ENCODE peak calls at places on chromosomes 6 and 20, in four cellular contexts. One of them, this sample, is unnamed.

GRCh38 chr20:37243937-37244571 is 17.6 kb downstream of the GHRH start:
- DNase-seq in HepG2: no peak
- DNase-seq in choroid plexus epithelial cell: peak
- DNase-seq in neural progenitor cell: no peak
- DNase-seq in this sample: no peak

GRCh38 chr6:45631396-45631795 is 253.7 kb upstream of the SUPT3H start:
- DNase-seq in neural progenitor cell: no peak
- DNase-seq in choroid plexus epithelial cell: no peak
- DNase-seq in HepG2: no peak
- DNase-seq in this sample: no peak

GRCh38 chr20:46631212-46631869 is 19.9 kb downstream of the SLC13A3 start:
- DNase-seq in HepG2: peak
- DNase-seq in choroid plexus epithelial cell: peak
- DNase-seq in neural progenitor cell: peak
- DNase-seq in this sample: peak

GRCh38 chr6:11251553-11252358 is 19.3 kb upstream of the NEDD9 start:
- DNase-seq in neural progenitor cell: no peak
- DNase-seq in choroid plexus epithelial cell: peak
- DNase-seq in HepG2: peak
- DNase-seq in this sample: no peak

GRCh38 chr20:235891-236290 is 8.8 kb downstream of the DEFB129 start:
- DNase-seq in HepG2: no peak
- DNase-seq in choroid plexus epithelial cell: peak
- DNase-seq in neural progenitor cell: peak
- DNase-seq in this sample: no peak

GRCh38 chr20:16106191-16106849 is 466.9 kb downstream of the KIF16B start:
- DNase-seq in neural progenitor cell: no peak
- DNase-seq in choroid plexus epithelial cell: no peak
- DNase-seq in HepG2: peak
- DNase-seq in this sample: no peak

GRCh38 chr20:2692036-2692885 is at the start of gene EBF4:
- DNase-seq in HepG2: no peak
- DNase-seq in neural progenitor cell: peak
- DNase-seq in choroid plexus epithelial cell: peak
- DNase-seq in this sample: peak

GRCh38 chr6:109853426-109853825 is 124.7 kb upstream of the GPR6 start:
- DNase-seq in HepG2: no peak
- DNase-seq in choroid plexus epithelial cell: no peak
- DNase-seq in neural progenitor cell: no peak
- DNase-seq in this sample: peak

GRCh38 chr6:41522780-41523548 is 23.2 kb upstream of the FOXP4 start:
- DNase-seq in choroid plexus epithelial cell: no peak
- DNase-seq in neural progenitor cell: no peak
- DNase-seq in HepG2: no peak
- DNase-seq in this sample: no peak

GRCh38 chr6:57301755-57302154 is 15.7 kb upstream of the PRIM2 start:
- DNase-seq in neural progenitor cell: no peak
- DNase-seq in HepG2: no peak
- DNase-seq in choroid plexus epithelial cell: no peak
- DNase-seq in this sample: no peak

GRCh38 chr6:17635568-17635967 is 35.5 kb downstream of the FAM8A1 start:
- DNase-seq in HepG2: no peak
- DNase-seq in neural progenitor cell: no peak
- DNase-seq in choroid plexus epithelial cell: no peak
- DNase-seq in this sample: no peak

GRCh38 chr6:49550413-49551125 is at the start of gene C6orf141:
- DNase-seq in HepG2: no peak
- DNase-seq in choroid plexus epithelial cell: peak
- DNase-seq in neural progenitor cell: peak
- DNase-seq in this sample: peak

GRCh38 chr20:48816282-48816860 is 11.4 kb downstream of the PREX1 start:
- DNase-seq in HepG2: no peak
- DNase-seq in neural progenitor cell: no peak
- DNase-seq in choroid plexus epithelial cell: no peak
- DNase-seq in this sample: no peak

GRCh38 chr6:3956054-3956453 is 106.9 kb downstream of the FAM50B start:
- DNase-seq in HepG2: peak
- DNase-seq in choroid plexus epithelial cell: no peak
- DNase-seq in neural progenitor cell: no peak
- DNase-seq in this sample: no peak

GRCh38 chr6:26249959-26250805 is 114.8 kb upstream of the BTN3A2 start:
- DNase-seq in neural progenitor cell: peak
- DNase-seq in HepG2: peak
- DNase-seq in choroid plexus epithelial cell: peak
- DNase-seq in this sample: no peak

GRCh38 chr6:132730560-132730959 is 16.7 kb upstream of the VNN1 start:
- DNase-seq in neural progenitor cell: no peak
- DNase-seq in choroid plexus epithelial cell: peak
- DNase-seq in HepG2: no peak
- DNase-seq in this sample: no peak

GRCh38 chr20:35511814-35512420 is 17.5 kb downstream of the C20orf173 start:
- DNase-seq in HepG2: peak
- DNase-seq in neural progenitor cell: peak
- DNase-seq in choroid plexus epithelial cell: peak
- DNase-seq in this sample: peak

GRCh38 chr20:7010584-7010983 is 243.1 kb downstream of the BMP2 start:
- DNase-seq in neural progenitor cell: no peak
- DNase-seq in HepG2: no peak
- DNase-seq in choroid plexus epithelial cell: peak
- DNase-seq in this sample: no peak

GRCh38 chr6:155341130-155341828 is 27.0 kb upstream of the TFB1M start:
- DNase-seq in HepG2: peak
- DNase-seq in neural progenitor cell: no peak
- DNase-seq in choroid plexus epithelial cell: peak
- DNase-seq in this sample: no peak

GRCh38 chr6:2598867-2599266 is 151.9 kb downstream of the MYLK4 start:
- DNase-seq in choroid plexus epithelial cell: no peak
- DNase-seq in HepG2: no peak
- DNase-seq in neural progenitor cell: no peak
- DNase-seq in this sample: no peak

GRCh38 chr6:5095236-5095635 is 10.1 kb downstream of the PPP1R3G start:
- DNase-seq in HepG2: no peak
- DNase-seq in neural progenitor cell: no peak
- DNase-seq in choroid plexus epithelial cell: peak
- DNase-seq in this sample: no peak

GRCh38 chr20:36579996-36580545 is 6.7 kb downstream of the TGIF2 start:
- DNase-seq in neural progenitor cell: no peak
- DNase-seq in choroid plexus epithelial cell: peak
- DNase-seq in HepG2: no peak
- DNase-seq in this sample: no peak

GRCh38 chr6:10146723-10147451 is 268.0 kb downstream of the TFAP2A start:
- DNase-seq in choroid plexus epithelial cell: peak
- DNase-seq in neural progenitor cell: peak
- DNase-seq in HepG2: peak
- DNase-seq in this sample: peak
- H3K4me3 ChIP-seq in choroid plexus epithelial cell: no peak
- H3K4me3 ChIP-seq in neural progenitor cell: peak
- H3K4me3 ChIP-seq in HepG2: peak
- H3K4me3 ChIP-seq in this sample: peak

GRCh38 chr6:106027316-106027715 is 58.8 kb upstream of the PRDM1 start:
- DNase-seq in choroid plexus epithelial cell: no peak
- DNase-seq in neural progenitor cell: peak
- DNase-seq in HepG2: no peak
- DNase-seq in this sample: no peak
- H3K4me3 ChIP-seq in choroid plexus epithelial cell: no peak
- H3K4me3 ChIP-seq in neural progenitor cell: no peak
- H3K4me3 ChIP-seq in HepG2: no peak
- H3K4me3 ChIP-seq in this sample: no peak

GRCh38 chr6:164039954-164040375 is 625.4 kb downstream of the QKI start:
- DNase-seq in choroid plexus epithelial cell: peak
- DNase-seq in HepG2: no peak
- DNase-seq in neural progenitor cell: no peak
- DNase-seq in this sample: no peak
- H3K4me3 ChIP-seq in choroid plexus epithelial cell: peak
- H3K4me3 ChIP-seq in HepG2: no peak
- H3K4me3 ChIP-seq in neural progenitor cell: no peak
- H3K4me3 ChIP-seq in this sample: no peak

GRCh38 chr6:48111143-48111506 is at the start of gene PTCHD4:
- DNase-seq in choroid plexus epithelial cell: peak
- DNase-seq in neural progenitor cell: peak
- DNase-seq in HepG2: peak
- DNase-seq in this sample: peak
- H3K4me3 ChIP-seq in choroid plexus epithelial cell: peak
- H3K4me3 ChIP-seq in neural progenitor cell: peak
- H3K4me3 ChIP-seq in HepG2: peak
- H3K4me3 ChIP-seq in this sample: peak

GRCh38 chr6:37665309-37665708 is 32.4 kb downstream of the MDGA1 start:
- DNase-seq in neural progenitor cell: no peak
- DNase-seq in HepG2: no peak
- DNase-seq in choroid plexus epithelial cell: no peak
- DNase-seq in this sample: no peak
- H3K4me3 ChIP-seq in neural progenitor cell: no peak
- H3K4me3 ChIP-seq in HepG2: no peak
- H3K4me3 ChIP-seq in choroid plexus epithelial cell: no peak
- H3K4me3 ChIP-seq in this sample: no peak

GRCh38 chr6:139839506-139840156 is 465.2 kb upstream of the CITED2 start:
- DNase-seq in choroid plexus epithelial cell: peak
- DNase-seq in neural progenitor cell: no peak
- DNase-seq in HepG2: no peak
- DNase-seq in this sample: no peak
- H3K4me3 ChIP-seq in choroid plexus epithelial cell: no peak
- H3K4me3 ChIP-seq in neural progenitor cell: no peak
- H3K4me3 ChIP-seq in HepG2: peak
- H3K4me3 ChIP-seq in this sample: no peak